ENCODE peak calls at places on chromosome 22, in six cellular contexts. One of them, this sample, is unnamed.

GRCh38 chr22:30422481-30423295 is 2.9 kb upstream of the MTFP1 start:
- DNase-seq in amniotic epithelial cell: peak; percentile 89
- DNase-seq in PC-3: peak; percentile 94
- DNase-seq in brain microvascular endothelial cell: peak; percentile 98
- DNase-seq in amniotic stem cell: peak; percentile 84
- DNase-seq in DMS153: peak; percentile 39
- DNase-seq in this sample: peak; percentile 79

GRCh38 chr22:39349506-39349966 is 255 bp upstream of the SYNGR1 start:
- DNase-seq in PC-3: peak; percentile 3
- DNase-seq in DMS153: no peak
- DNase-seq in brain microvascular endothelial cell: no peak
- DNase-seq in amniotic stem cell: no peak
- DNase-seq in amniotic epithelial cell: no peak
- DNase-seq in this sample: peak; percentile 29

GRCh38 chr22:25853501-25853900 is 111.5 kb downstream of the MYO18B start:
- DNase-seq in amniotic epithelial cell: no peak
- DNase-seq in brain microvascular endothelial cell: no peak
- DNase-seq in PC-3: no peak
- DNase-seq in amniotic stem cell: no peak
- DNase-seq in DMS153: no peak
- DNase-seq in this sample: no peak

GRCh38 chr22:44221710-44222475 is 41.2 kb downstream of the PARVG start:
- DNase-seq in amniotic epithelial cell: no peak
- DNase-seq in PC-3: no peak
- DNase-seq in DMS153: no peak
- DNase-seq in brain microvascular endothelial cell: no peak
- DNase-seq in amniotic stem cell: no peak
- DNase-seq in this sample: no peak

GRCh38 chr22:23531283-23531921 is 48.7 kb downstream of the IGLL1 start:
- DNase-seq in DMS153: no peak
- DNase-seq in amniotic epithelial cell: no peak
- DNase-seq in PC-3: no peak
- DNase-seq in amniotic stem cell: no peak
- DNase-seq in brain microvascular endothelial cell: no peak
- DNase-seq in this sample: no peak

GRCh38 chr22:41902932-41903421 is 11.9 kb downstream of the SHISA8 start:
- DNase-seq in DMS153: no peak
- DNase-seq in amniotic stem cell: no peak
- DNase-seq in amniotic epithelial cell: no peak
- DNase-seq in brain microvascular endothelial cell: no peak
- DNase-seq in PC-3: no peak
- DNase-seq in this sample: peak; percentile 85

GRCh38 chr22:50702261-50702671 is 29.6 kb downstream of the SHANK3 start:
- DNase-seq in amniotic stem cell: no peak
- DNase-seq in PC-3: no peak
- DNase-seq in DMS153: no peak
- DNase-seq in amniotic epithelial cell: no peak
- DNase-seq in brain microvascular endothelial cell: no peak
- DNase-seq in this sample: no peak

GRCh38 chr22:47777426-47777825 is 1015.0 kb downstream of the TBC1D22A start:
- DNase-seq in PC-3: no peak
- DNase-seq in amniotic stem cell: no peak
- DNase-seq in DMS153: no peak
- DNase-seq in brain microvascular endothelial cell: no peak
- DNase-seq in amniotic epithelial cell: no peak
- DNase-seq in this sample: no peak

GRCh38 chr22:38184788-38185187 is 3.2 kb upstream of the PLA2G6 start:
- DNase-seq in DMS153: no peak
- DNase-seq in amniotic epithelial cell: no peak
- DNase-seq in brain microvascular endothelial cell: no peak
- DNase-seq in amniotic stem cell: no peak
- DNase-seq in PC-3: no peak
- DNase-seq in this sample: no peak

GRCh38 chr22:41682033-41682807 is 6.4 kb downstream of the SNU13 start:
- DNase-seq in amniotic epithelial cell: peak; percentile 86
- DNase-seq in brain microvascular endothelial cell: peak; percentile 83
- DNase-seq in DMS153: peak; percentile 50
- DNase-seq in PC-3: peak; percentile 85
- DNase-seq in amniotic stem cell: no peak
- DNase-seq in this sample: peak; percentile 48

This sample was measured in COR-L47.